ENCODE peak calls at places on chromosomes 11 and 22, in seven cellular contexts. M is neuronal stem cell, B is IMR-90, S is H1, N is trophoblast cell, A is H9, O is mesenchymal stem cell. J is an unnamed sample.

GRCh38 chr11:122115520-122116343 is at the start of gene BLID:
- DNase-seq in M (no peak), N (peak; percentile 64), B (peak; percentile 46), O (peak; percentile 54), A (peak; percentile 73), S (peak; percentile 74), J (peak; percentile 70)

GRCh38 chr22:43305806-43306205 is 37.4 kb downstream of the SCUBE1 start:
- DNase-seq in O (no peak), S (no peak), N (no peak), M (no peak), B (no peak), A (no peak), J (no peak)

GRCh38 chr22:47200273-47201051 is 438.0 kb downstream of the TBC1D22A start:
- DNase-seq in A (no peak), O (no peak), M (no peak), N (no peak), B (no peak), S (peak; percentile 4), J (no peak)

GRCh38 chr11:27347361-27347760 is 15.7 kb downstream of the CCDC34 start:
- DNase-seq in A (no peak), B (no peak), S (no peak), N (no peak), O (no peak), M (no peak), J (no peak)

GRCh38 chr11:66559141-66559861 is 9.1 kb downstream of the CTSF start:
- DNase-seq in A (peak; percentile 67), O (no peak), B (no peak), M (no peak), N (no peak), S (no peak), J (no peak)

GRCh38 chr11:108732395-108732794 is 67.5 kb downstream of the DDX10 start:
- DNase-seq in A (no peak), S (no peak), B (no peak), O (no peak), M (no peak), N (peak; percentile 56), J (no peak)

GRCh38 chr22:29080061-29080975 is 7.5 kb downstream of the KREMEN1 start:
- DNase-seq in M (no peak), S (no peak), A (no peak), N (peak; percentile 81), O (peak; percentile 39), B (no peak), J (no peak)

GRCh38 chr11:67158241-67158640 is 39.2 kb downstream of the KDM2A start:
- DNase-seq in O (no peak), S (no peak), A (no peak), M (no peak), B (peak; percentile 38), N (no peak), J (no peak)

GRCh38 chr22:30087611-30088010 is 7.3 kb downstream of the HORMAD2 start:
- DNase-seq in S (no peak), M (no peak), O (no peak), N (no peak), A (no peak), B (no peak), J (no peak)

GRCh38 chr22:36740716-36741115 is 35.2 kb downstream of the IFT27 start:
- DNase-seq in O (no peak), M (no peak), B (no peak), S (no peak), A (peak; percentile 0), N (no peak), J (no peak)

GRCh38 chr22:44399906-44400762 is 87.4 kb upstream of the SHISAL1 start:
- DNase-seq in S (peak; percentile 42), M (no peak), N (no peak), A (peak; percentile 13), B (no peak), O (no peak), J (no peak)

GRCh38 chr11:68796779-68797178 is 44.9 kb downstream of the CPT1A start:
- DNase-seq in S (no peak), M (no peak), B (no peak), O (no peak), N (no peak), A (no peak), J (no peak)

GRCh38 chr11:118622376-118623290 is 15.2 kb downstream of the PHLDB1 start:
- DNase-seq in B (peak; percentile 69), S (no peak), M (no peak), O (peak; percentile 88), A (no peak), N (no peak), J (no peak)

GRCh38 chr22:49224243-49224642 is 603.4 kb downstream of the BRD1 start:
- DNase-seq in M (no peak), N (no peak), A (no peak), S (no peak), B (no peak), O (no peak), J (no peak)

GRCh38 chr11:45672593-45672992 is 7.2 kb upstream of the CHST1 start:
- DNase-seq in N (no peak), A (no peak), M (no peak), B (no peak), O (no peak), S (no peak), J (no peak)
- H3K27me3 ChIP-seq in N (no peaks in the 10 kb centered on the region), A (no peaks in the 10 kb centered on the region), M (peaks cover 44% of the 10 kb centered on the region), B (peaks cover 11% of the 10 kb centered on the region), O (peaks cover 52% of the 10 kb centered on the region), S (no peaks in the 10 kb centered on the region), J (no peaks in the 10 kb centered on the region)

GRCh38 chr11:104912102-104912501 is 13.8 kb upstream of the CASP12 start:
- DNase-seq in M (no peak), O (no peak), S (no peak), A (no peak), N (no peak), B (no peak), J (no peak)

GRCh38 chr11:104918113-104918824 is 20.0 kb upstream of the CASP12 start:
- DNase-seq in A (no peak), M (no peak), B (peak; percentile 93), S (no peak), N (no peak), O (peak; percentile 67), J (no peak)

GRCh38 chr11:104916442-104916841 is 18.2 kb upstream of the CASP12 start:
- DNase-seq in N (no peak), M (no peak), B (peak; percentile 56), S (no peak), A (no peak), O (peak; percentile 16), J (no peak)

DNA sequence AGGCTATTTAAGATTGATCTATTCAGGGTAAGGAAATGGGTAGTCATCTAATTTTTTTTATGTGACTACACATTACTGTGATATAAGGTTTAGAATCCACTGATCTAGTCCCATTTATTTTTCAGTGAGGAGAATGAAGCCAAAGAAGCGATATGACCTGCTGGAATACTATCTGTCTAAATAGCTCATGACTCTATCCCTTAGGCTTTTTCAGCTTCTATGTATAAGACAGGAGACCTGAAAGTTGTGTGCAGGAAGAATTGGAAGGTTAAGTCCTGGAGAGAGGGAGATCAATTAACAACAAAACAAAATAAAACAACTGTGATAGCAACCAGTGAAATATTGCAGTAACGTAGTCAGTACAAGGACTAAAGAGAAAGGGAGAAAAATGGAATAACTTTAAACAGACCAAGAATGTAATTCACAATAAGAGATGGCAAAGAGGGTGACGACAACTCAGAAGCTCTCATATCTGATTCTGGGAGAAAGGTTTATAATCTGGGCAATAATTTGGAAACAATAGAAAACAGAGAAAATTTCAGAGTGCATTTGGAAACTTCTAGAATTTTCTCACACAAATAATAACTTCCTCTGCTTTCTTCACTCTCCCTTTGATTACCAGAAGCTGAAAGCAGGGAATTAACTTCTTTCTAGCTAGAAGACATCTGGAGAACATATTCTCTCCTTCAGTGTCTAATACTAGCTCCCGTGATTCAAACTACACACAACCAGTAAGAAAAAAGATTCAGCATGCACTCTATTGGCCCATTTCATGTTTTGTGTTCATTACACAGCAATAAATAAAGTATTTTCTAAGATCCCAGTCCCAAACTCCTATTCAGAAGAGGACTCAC is 19.2 kb upstream of the CASP12 start:
- DNase-seq in O (no peak), S (no peak), A (no peak), N (no peak), B (no peak), M (no peak), J (no peak)
- H3K4ac ChIP-seq in O (no peak overlapping the region), S (no peak overlapping the region), A (no peak overlapping the region), N (no peak overlapping the region), B (peak overlapping the region; percentile 11), M (no peak overlapping the region), J (no peak overlapping the region)

DNA sequence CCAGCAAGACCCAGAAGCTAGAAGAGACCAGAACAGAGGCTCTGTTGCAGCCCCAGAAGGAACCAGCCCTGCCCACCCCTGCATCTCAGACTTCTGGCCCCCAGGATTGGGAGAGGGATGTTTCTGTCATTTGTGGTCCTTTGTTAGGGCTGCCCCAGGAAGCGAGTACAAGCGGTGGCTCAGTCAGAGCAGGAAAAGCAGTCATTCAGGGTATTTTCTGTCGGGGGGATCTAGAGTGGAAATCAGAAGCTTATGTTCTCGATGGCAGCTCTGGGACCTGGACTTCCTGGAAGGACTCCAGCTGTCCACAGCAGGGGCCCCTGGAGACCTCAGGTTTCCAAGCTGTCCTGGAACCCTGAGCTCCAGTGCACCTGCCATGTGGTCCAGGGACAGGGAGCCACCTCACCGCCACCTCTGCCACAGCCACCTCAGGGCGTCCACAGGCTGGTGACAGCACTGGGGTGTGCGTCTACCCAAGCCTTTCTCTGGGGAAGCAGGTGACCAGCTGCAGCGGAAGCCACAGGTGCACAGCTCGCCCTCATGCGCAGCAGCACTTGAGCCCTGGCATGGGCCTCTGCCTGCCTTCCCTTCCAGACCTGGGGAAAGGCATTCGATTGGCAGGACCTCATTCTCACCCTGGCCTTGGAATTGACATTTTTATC is 2.6 kb downstream of the KRTAP5-5 start:
- DNase-seq in M (no peak), B (no peak), N (no peak), A (no peak), O (no peak), S (no peak), J (no peak)
- H3K27me3 ChIP-seq in M (peaks cover 27% of the 10 kb centered on the region), B (peaks cover 65% of the 10 kb centered on the region), N (peaks cover 2% of the 10 kb centered on the region), A (no peaks in the 10 kb centered on the region), O (peaks cover 83% of the 10 kb centered on the region), S (peaks cover 6% of the 10 kb centered on the region), J (no peaks in the 10 kb centered on the region)

GRCh38 chr11:86785576-86785975 is 14.8 kb upstream of the PRSS23 start:
- DNase-seq in A (no peak), M (no peak), N (no peak), S (no peak), B (no peak), O (no peak), J (no peak)

GRCh38 chr11:86782781-86783180 is 17.6 kb upstream of the PRSS23 start:
- DNase-seq in S (no peak), M (no peak), B (no peak), N (no peak), A (no peak), O (no peak), J (no peak)

GRCh38 chr11:86784247-86784681 is 16.1 kb upstream of the PRSS23 start:
- DNase-seq in A (no peak), S (no peak), N (no peak), B (peak; percentile 49), M (no peak), O (peak; percentile 45), J (no peak)

GRCh38 chr11:86787018-86787417 is 13.3 kb upstream of the PRSS23 start:
- DNase-seq in B (no peak), M (no peak), A (no peak), S (no peak), O (no peak), N (no peak), J (no peak)

DNA sequence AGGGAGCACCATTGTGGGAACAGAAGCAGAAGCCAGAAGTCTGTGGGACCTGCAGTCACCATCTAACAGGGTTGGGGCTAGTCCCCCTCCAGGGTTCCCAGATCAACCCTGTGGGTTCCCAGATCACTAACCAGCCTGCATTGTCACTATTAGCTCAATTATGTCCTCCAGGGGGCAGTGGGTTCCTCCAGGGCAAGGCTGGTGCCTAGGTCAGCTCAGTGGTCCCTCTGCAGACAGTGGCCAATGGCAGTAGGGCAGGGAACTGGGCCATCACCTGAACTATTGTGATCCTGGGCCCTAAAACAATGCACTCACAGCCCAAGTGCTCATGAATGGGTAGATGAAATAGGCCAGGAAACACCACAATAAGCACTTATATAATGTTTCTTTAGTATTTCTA is 18.8 kb upstream of the PRSS23 start:
- DNase-seq in B (no peak), N (no peak), A (peak; percentile 59), S (peak; percentile 52), O (no peak), M (no peak), J (peak; percentile 68)
- H3K4ac ChIP-seq in B (no peak overlapping the region), N (no peak overlapping the region), A (no peak overlapping the region), S (no peak overlapping the region), O (no peak overlapping the region), M (no peak overlapping the region), J (no peak overlapping the region)

J was measured in mesendoderm.